ENCODE peak calls at places on chromosome 13, in five cellular contexts. One of them, this sample, is unnamed.
A peak's percentile ranks its signal among the peaks of the same experiment; 100 is the strongest.

GRCh38 chr13:84962141-84962750 is 837.0 kb downstream of the SLITRK6 start:
- DNase-seq in GM12878: no peak
- DNase-seq in NT2/D1: no peak
- DNase-seq in H1: no peak
- DNase-seq in HepG2: no peak
- DNase-seq in this sample: no peak

GRCh38 chr13:34019870-34020269 is 201.9 kb downstream of the RFC3 start:
- DNase-seq in H1: no peak
- DNase-seq in NT2/D1: no peak
- DNase-seq in HepG2: peak; percentile 99
- DNase-seq in GM12878: no peak
- DNase-seq in this sample: no peak

GRCh38 chr13:113991191-113991669 is 17.4 kb upstream of the C13orf46 start:
- DNase-seq in NT2/D1: no peak
- DNase-seq in H1: no peak
- DNase-seq in HepG2: no peak
- DNase-seq in GM12878: no peak
- DNase-seq in this sample: no peak

GRCh38 chr13:111994578-111994977 is 72.4 kb upstream of the SOX1 start:
- DNase-seq in HepG2: no peak
- DNase-seq in GM12878: no peak
- DNase-seq in NT2/D1: no peak
- DNase-seq in H1: no peak
- DNase-seq in this sample: no peak

GRCh38 chr13:113775451-113776145 is 16.6 kb downstream of the TMEM255B start:
- DNase-seq in NT2/D1: no peak
- DNase-seq in GM12878: no peak
- DNase-seq in HepG2: no peak
- DNase-seq in H1: no peak
- DNase-seq in this sample: no peak

GRCh38 chr13:26695360-26695705 is 65.3 kb downstream of the GPR12 start:
- DNase-seq in GM12878: no peak
- DNase-seq in NT2/D1: no peak
- DNase-seq in HepG2: no peak
- DNase-seq in H1: no peak
- DNase-seq in this sample: no peak

GRCh38 chr13:113129921-113130750 is 7.5 kb downstream of the F10 start:
- DNase-seq in H1: no peak
- DNase-seq in NT2/D1: no peak
- DNase-seq in HepG2: no peak
- DNase-seq in GM12878: no peak
- DNase-seq in this sample: no peak

GRCh38 chr13:40377783-40378182 is 288.7 kb downstream of the FOXO1 start:
- DNase-seq in GM12878: no peak
- DNase-seq in HepG2: no peak
- DNase-seq in H1: no peak
- DNase-seq in NT2/D1: no peak
- DNase-seq in this sample: no peak

GRCh38 chr13:104315606-104316005 is 1249.4 kb upstream of the SLC10A2 start:
- DNase-seq in HepG2: peak; percentile 1
- DNase-seq in GM12878: no peak
- DNase-seq in H1: no peak
- DNase-seq in NT2/D1: no peak
- DNase-seq in this sample: no peak

GRCh38 chr13:41833851-41834250 is 127.1 kb downstream of the VWA8 start:
- DNase-seq in HepG2: no peak
- DNase-seq in NT2/D1: no peak
- DNase-seq in GM12878: no peak
- DNase-seq in H1: no peak
- DNase-seq in this sample: no peak

GRCh38 chr13:98997738-98998641 is 20.1 kb upstream of the DOCK9 start:
- DNase-seq in H1: no peak
- DNase-seq in HepG2: no peak
- DNase-seq in NT2/D1: no peak
- DNase-seq in GM12878: no peak
- DNase-seq in this sample: no peak

GRCh38 chr13:22372261-22372660 is 701.4 kb downstream of the FGF9 start:
- DNase-seq in GM12878: no peak
- DNase-seq in H1: no peak
- DNase-seq in NT2/D1: no peak
- DNase-seq in HepG2: no peak
- DNase-seq in this sample: no peak

GRCh38 chr13:44309771-44310767 is 63.6 kb upstream of the SERP2 start:
- DNase-seq in GM12878: no peak
- DNase-seq in NT2/D1: no peak
- DNase-seq in H1: no peak
- DNase-seq in HepG2: no peak
- DNase-seq in this sample: no peak

GRCh38 chr13:50891206-50891605 is 18.4 kb upstream of the RNASEH2B start:
- DNase-seq in HepG2: no peak
- DNase-seq in NT2/D1: no peak
- DNase-seq in H1: no peak
- DNase-seq in GM12878: no peak
- DNase-seq in this sample: no peak

GRCh38 chr13:39602614-39603366 is at the start of gene LHFPL6:
- DNase-seq in HepG2: peak; percentile 3
- DNase-seq in H1: peak; percentile 46
- DNase-seq in GM12878: no peak
- DNase-seq in NT2/D1: peak; percentile 58
- DNase-seq in this sample: peak; percentile 76

GRCh38 chr13:113390874-113391497 is 27.1 kb upstream of the GRTP1 start:
- DNase-seq in H1: no peak
- DNase-seq in HepG2: no peak
- DNase-seq in GM12878: no peak
- DNase-seq in NT2/D1: peak; percentile 62
- DNase-seq in this sample: no peak

GRCh38 chr13:106851251-106851650 is 283.3 kb upstream of the ARGLU1 start:
- DNase-seq in H1: no peak
- DNase-seq in HepG2: no peak
- DNase-seq in NT2/D1: no peak
- DNase-seq in GM12878: no peak
- DNase-seq in this sample: no peak

GRCh38 chr13:112693831-112694497 is 4.1 kb downstream of the ATP11A start:
- DNase-seq in NT2/D1: no peak
- DNase-seq in GM12878: no peak
- DNase-seq in HepG2: no peak
- DNase-seq in H1: no peak
- DNase-seq in this sample: no peak

GRCh38 chr13:64529874-64530485 is 2700.2 kb downstream of the PCDH9 start:
- DNase-seq in NT2/D1: peak; percentile 13
- DNase-seq in GM12878: no peak
- DNase-seq in HepG2: peak; percentile 9
- DNase-seq in H1: peak; percentile 17
- DNase-seq in this sample: peak; percentile 74

GRCh38 chr13:113955235-113955634 is 18.6 kb downstream of the C13orf46 start:
- DNase-seq in HepG2: no peak
- DNase-seq in NT2/D1: no peak
- DNase-seq in H1: no peak
- DNase-seq in GM12878: no peak
- DNase-seq in this sample: no peak

GRCh38 chr13:99155821-99156220 is 44.8 kb upstream of the UBAC2 start:
- DNase-seq in NT2/D1: no peak
- DNase-seq in GM12878: no peak
- DNase-seq in H1: no peak
- DNase-seq in HepG2: no peak
- DNase-seq in this sample: no peak

GRCh38 chr13:75739244-75739868 is 103.2 kb downstream of the LMO7 start:
- DNase-seq in NT2/D1: no peak
- DNase-seq in GM12878: peak; percentile 24
- DNase-seq in HepG2: no peak
- DNase-seq in H1: no peak
- DNase-seq in this sample: no peak

GRCh38 chr13:75736132-75736531 is 100.0 kb downstream of the LMO7 start:
- DNase-seq in GM12878: no peak
- DNase-seq in H1: no peak
- DNase-seq in HepG2: no peak
- DNase-seq in NT2/D1: no peak
- DNase-seq in this sample: no peak

GRCh38 chr13:75738841-75739240 is 102.7 kb downstream of the LMO7 start:
- DNase-seq in H1: no peak
- DNase-seq in NT2/D1: no peak
- DNase-seq in HepG2: no peak
- DNase-seq in GM12878: no peak
- DNase-seq in this sample: no peak

GRCh38 chr13:75744127-75744526 is 108.0 kb downstream of the LMO7 start:
- DNase-seq in GM12878: no peak
- DNase-seq in HepG2: no peak
- DNase-seq in NT2/D1: no peak
- DNase-seq in H1: no peak
- DNase-seq in this sample: no peak

GRCh38 chr13:75740008-75740407 is 103.9 kb downstream of the LMO7 start:
- DNase-seq in NT2/D1: no peak
- DNase-seq in HepG2: no peak
- DNase-seq in H1: no peak
- DNase-seq in GM12878: no peak
- DNase-seq in this sample: no peak
- TF ChIP-seq SUZ12 in NT2/D1: no peak
- TF ChIP-seq SUZ12 in HepG2: no peak
- TF ChIP-seq SUZ12 in H1: no peak
- TF ChIP-seq SUZ12 in GM12878: no peak
- TF ChIP-seq SUZ12 in this sample: no peak

GRCh38 chr13:87671824-87672603 is 843 bp downstream of the SLITRK5 start:
- DNase-seq in NT2/D1: no peak
- DNase-seq in GM12878: no peak
- DNase-seq in H1: no peak
- DNase-seq in HepG2: no peak
- DNase-seq in this sample: peak; percentile 57
- TF ChIP-seq SUZ12 in NT2/D1: no peak
- TF ChIP-seq SUZ12 in GM12878: no peak
- TF ChIP-seq SUZ12 in H1: no peak
- TF ChIP-seq SUZ12 in HepG2: no peak
- TF ChIP-seq SUZ12 in this sample: no peak

GRCh38 chr13:101487046-101487830 is 34.8 kb downstream of the ITGBL1 start:
- DNase-seq in H1: no peak
- DNase-seq in NT2/D1: no peak
- DNase-seq in HepG2: no peak
- DNase-seq in GM12878: no peak
- DNase-seq in this sample: no peak
- TF ChIP-seq SUZ12 in H1: no peak
- TF ChIP-seq SUZ12 in NT2/D1: no peak
- TF ChIP-seq SUZ12 in HepG2: no peak
- TF ChIP-seq SUZ12 in GM12878: no peak
- TF ChIP-seq SUZ12 in this sample: no peak

GRCh38 chr13:97810152-97810551 is 143.3 kb upstream of the IPO5 start:
- DNase-seq in GM12878: no peak
- DNase-seq in NT2/D1: no peak
- DNase-seq in H1: no peak
- DNase-seq in HepG2: peak; percentile 13
- DNase-seq in this sample: no peak
- TF ChIP-seq SUZ12 in GM12878: no peak
- TF ChIP-seq SUZ12 in NT2/D1: no peak
- TF ChIP-seq SUZ12 in H1: no peak
- TF ChIP-seq SUZ12 in HepG2: no peak
- TF ChIP-seq SUZ12 in this sample: no peak

GRCh38 chr13:100513987-100514670 is 74.5 kb downstream of the GGACT start:
- DNase-seq in GM12878: no peak
- DNase-seq in NT2/D1: no peak
- DNase-seq in HepG2: no peak
- DNase-seq in H1: no peak
- DNase-seq in this sample: no peak

GRCh38 chr13:100511422-100511821 is 77.2 kb downstream of the GGACT start:
- DNase-seq in H1: no peak
- DNase-seq in HepG2: no peak
- DNase-seq in GM12878: no peak
- DNase-seq in NT2/D1: no peak
- DNase-seq in this sample: no peak

GRCh38 chr13:100513171-100513570 is 75.4 kb downstream of the GGACT start:
- DNase-seq in GM12878: no peak
- DNase-seq in HepG2: no peak
- DNase-seq in NT2/D1: no peak
- DNase-seq in H1: no peak
- DNase-seq in this sample: no peak

GRCh38 chr13:100510208-100510997 is 78.2 kb downstream of the GGACT start:
- DNase-seq in H1: no peak
- DNase-seq in NT2/D1: peak; percentile 86
- DNase-seq in HepG2: no peak
- DNase-seq in GM12878: no peak
- DNase-seq in this sample: no peak

DNA sequence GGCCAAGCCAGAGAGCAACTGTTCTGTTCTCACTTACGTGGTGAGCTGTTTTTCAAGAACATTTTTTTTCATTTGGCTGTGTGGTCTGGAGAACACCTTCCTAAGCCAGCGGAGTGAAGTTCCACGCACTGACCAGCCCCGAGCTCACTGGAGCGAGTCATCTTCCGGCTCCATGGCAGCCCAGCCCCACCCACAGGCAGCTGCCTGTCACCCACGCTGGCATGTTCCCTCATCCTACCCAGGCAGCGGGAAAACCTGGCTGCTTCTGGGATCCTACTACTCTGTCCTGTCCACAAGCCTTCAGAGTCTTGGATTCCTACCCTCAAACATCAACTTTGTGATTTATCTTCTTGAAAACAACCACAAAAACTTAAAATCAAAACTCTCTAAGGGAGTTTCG is 76.2 kb downstream of the GGACT start:
- DNase-seq in H1: no peak
- DNase-seq in HepG2: no peak
- DNase-seq in NT2/D1: no peak
- DNase-seq in GM12878: no peak
- DNase-seq in this sample: no peak
- TF ChIP-seq SUZ12 in H1: no peak
- TF ChIP-seq SUZ12 in HepG2: no peak
- TF ChIP-seq SUZ12 in NT2/D1: no peak
- TF ChIP-seq SUZ12 in GM12878: no peak
- TF ChIP-seq SUZ12 in this sample: no peak

GRCh38 chr13:110422913-110423688 is 116.0 kb downstream of the COL4A2 start:
- DNase-seq in GM12878: no peak
- DNase-seq in NT2/D1: no peak
- DNase-seq in H1: no peak
- DNase-seq in HepG2: no peak
- DNase-seq in this sample: no peak

GRCh38 chr13:110426745-110427144 is 119.7 kb downstream of the COL4A2 start:
- DNase-seq in HepG2: no peak
- DNase-seq in NT2/D1: no peak
- DNase-seq in GM12878: no peak
- DNase-seq in H1: no peak
- DNase-seq in this sample: no peak

GRCh38 chr13:110425444-110425780 is 118.3 kb downstream of the COL4A2 start:
- DNase-seq in H1: no peak
- DNase-seq in HepG2: no peak
- DNase-seq in GM12878: no peak
- DNase-seq in NT2/D1: no peak
- DNase-seq in this sample: peak; percentile 11

GRCh38 chr13:110423689-110424302 is 116.7 kb downstream of the COL4A2 start:
- DNase-seq in NT2/D1: no peak
- DNase-seq in H1: no peak
- DNase-seq in GM12878: no peak
- DNase-seq in HepG2: no peak
- DNase-seq in this sample: no peak

GRCh38 chr13:110424596-110425443 is 117.7 kb downstream of the COL4A2 start:
- DNase-seq in HepG2: no peak
- DNase-seq in NT2/D1: no peak
- DNase-seq in GM12878: no peak
- DNase-seq in H1: no peak
- DNase-seq in this sample: no peak
- TF ChIP-seq SUZ12 in HepG2: no peak
- TF ChIP-seq SUZ12 in NT2/D1: no peak
- TF ChIP-seq SUZ12 in GM12878: no peak
- TF ChIP-seq SUZ12 in H1: no peak
- TF ChIP-seq SUZ12 in this sample: no peak

GRCh38 chr13:28401303-28402056 is 93.4 kb downstream of the FLT1 start:
- DNase-seq in H1: no peak
- DNase-seq in GM12878: peak; percentile 62
- DNase-seq in HepG2: no peak
- DNase-seq in NT2/D1: no peak
- DNase-seq in this sample: no peak
- TF ChIP-seq SUZ12 in H1: no peak
- TF ChIP-seq SUZ12 in GM12878: no peak
- TF ChIP-seq SUZ12 in HepG2: no peak
- TF ChIP-seq SUZ12 in NT2/D1: no peak
- TF ChIP-seq SUZ12 in this sample: no peak